ENCODE peak calls at places on chromosomes 3 and 15, in four cellular contexts. A, I, B and G are unnamed samples.

GRCh38 chr3:124774305-124774673 is 44.0 kb downstream of the UMPS start:
- DNase-seq in I (no peak), A (no peak), B (peak), G (no peak)

GRCh38 chr15:94086360-94086759 is 145.0 kb upstream of the MCTP2 start:
- DNase-seq in B (no peak), A (no peak), I (no peak), G (no peak)

GRCh38 chr3:109050591-109051167 is 67.3 kb downstream of the MORC1 start:
- DNase-seq in B (no peak), A (no peak), I (peak), G (no peak)

GRCh38 chr3:58005662-58006061 is 2.6 kb upstream of the FLNB start:
- DNase-seq in I (no peak), B (no peak), A (no peak), G (no peak)

GRCh38 chr15:73752817-73753214 is 335 bp downstream of the INSYN1 start:
- DNase-seq in A (no peak), I (no peak), B (no peak), G (no peak)

GRCh38 chr15:89904519-89904918 is 8.2 kb downstream of the ARPIN start:
- DNase-seq in A (no peak), I (no peak), B (no peak), G (no peak)

GRCh38 chr3:100560426-100560825 is 49.0 kb upstream of the ADGRG7 start:
- DNase-seq in B (no peak), A (no peak), I (no peak), G (no peak)

GRCh38 chr3:126886217-126886616 is 96.7 kb upstream of the PLXNA1 start:
- DNase-seq in B (no peak), A (peak), I (no peak), G (no peak)

GRCh38 chr3:112018712-112019111 is 15.8 kb upstream of the TMPRSS7 start:
- DNase-seq in I (no peak), B (no peak), A (no peak), G (no peak)

GRCh38 chr15:100284701-100285100 is 57.1 kb downstream of the ADAMTS17 start:
- DNase-seq in I (peak), B (no peak), A (no peak), G (no peak)

GRCh38 chr3:23916886-23917815 is at the start of the genes NKIRAS1 and RPL15:
- DNase-seq in B (peak), A (peak), I (peak), G (peak)

GRCh38 chr3:10574101-10574615 is 68.8 kb upstream of the ATP2B2 start:
- DNase-seq in B (no peak), A (no peak), I (no peak), G (no peak)

GRCh38 chr15:78168591-78168990 is 19.4 kb downstream of the IDH3A start:
- DNase-seq in I (no peak), B (no peak), A (no peak), G (no peak)

GRCh38 chr15:57743424-57743823 is 36.9 kb downstream of the POLR2M start:
- DNase-seq in B (no peak), A (no peak), I (no peak), G (no peak)

GRCh38 chr3:120419797-120420196 is 31.0 kb downstream of the FSTL1 start:
- DNase-seq in B (no peak), I (no peak), A (peak), G (no peak)

GRCh38 chr3:190532626-190533155 is 18.8 kb downstream of the IL1RAP start:
- DNase-seq in I (no peak), A (peak), B (no peak), G (no peak)

GRCh38 chr15:34815836-34816235 is 20.5 kb upstream of the ACTC1 start:
- DNase-seq in B (no peak), A (no peak), I (no peak), G (no peak)

GRCh38 chr3:125322917-125323316 is 52.2 kb downstream of the ZNF148 start:
- DNase-seq in I (no peak), B (no peak), A (no peak), G (no peak)

GRCh38 chr15:74179983-74180688 is 6.6 kb downstream of the ISLR start:
- DNase-seq in A (no peak), I (no peak), B (no peak), G (no peak)

GRCh38 chr3:144097144-144097543 is 125.5 kb downstream of the DIPK2A start:
- DNase-seq in I (no peak), B (no peak), A (no peak), G (peak)

GRCh38 chr3:44833394-44833793 is 28.3 kb upstream of the TMEM42 start:
- DNase-seq in I (no peak), B (no peak), A (no peak), G (no peak)

GRCh38 chr3:123098411-123099330 is 31.8 kb downstream of the PDIA5 start:
- DNase-seq in A (no peak), B (no peak), I (no peak), G (no peak)

GRCh38 chr15:79083154-79083553 is 7.4 kb downstream of the RASGRF1 start:
- DNase-seq in B (no peak), A (no peak), I (no peak), G (no peak)

GRCh38 chr3:129934234-129935123 is 40.0 kb upstream of the TRH start:
- DNase-seq in A (peak), B (peak), I (peak), G (peak)

GRCh38 chr15:77905301-77905920 is 172.1 kb downstream of the TBC1D2B start:
- DNase-seq in I (no peak), A (no peak), B (no peak), G (no peak)

GRCh38 chr15:29071193-29071906 is 185.6 kb downstream of the APBA2 start:
- DNase-seq in I (no peak), A (peak), B (no peak), G (no peak)

GRCh38 chr15:45048784-45049631 is 26.0 kb downstream of the SORD start:
- DNase-seq in B (no peak), A (peak), I (no peak), G (no peak)

GRCh38 chr15:73936181-73936580 is 9.9 kb downstream of the LOXL1 start:
- DNase-seq in B (no peak), A (no peak), I (no peak), G (no peak)

GRCh38 chr3:173733029-173733652 is 335.6 kb downstream of the NLGN1 start:
- DNase-seq in I (no peak), A (peak), B (no peak), G (no peak)

GRCh38 chr15:71093089-71094024 is 21.9 kb upstream of the THSD4 start:
- DNase-seq in I (no peak), B (no peak), A (no peak), G (no peak)

GRCh38 chr3:52530918-52531635 is 2.6 kb downstream of the NT5DC2 start:
- DNase-seq in I (no peak), B (no peak), A (no peak), G (no peak)

GRCh38 chr3:177589921-177590336 is 392.6 kb upstream of the TBL1XR1 start:
- DNase-seq in B (no peak), A (no peak), I (no peak), G (peak)

GRCh38 chr3:16728762-16729745 is 123.8 kb upstream of the DAZL start:
- DNase-seq in A (no peak), B (no peak), I (no peak), G (no peak)

GRCh38 chr15:40357246-40357645 is 773 bp upstream of the DISP2 start:
- DNase-seq in A (no peak), I (no peak), B (no peak), G (no peak)

GRCh38 chr3:33173103-33173502 is 45.5 kb downstream of the SUSD5 start:
- DNase-seq in I (no peak), B (no peak), A (no peak), G (peak)

GRCh38 chr3:99199021-99199420 is 297.5 kb upstream of the DCBLD2 start:
- DNase-seq in B (no peak), A (no peak), I (no peak), G (no peak)

GRCh38 chr3:31423522-31423921 is 109.2 kb upstream of the STT3B start:
- DNase-seq in A (no peak), I (no peak), B (no peak), G (no peak)